ENCODE peak calls at places on chromosomes 2 and 18, in ten cellular contexts. One of them, this sample, is unnamed.
A peak's percentile ranks its signal among the peaks of the same experiment; 100 is the strongest.

GRCh38 chr2:146579154-146579930 is 1265.5 kb upstream of the ACVR2A start:
- DNase-seq in G401: no peak
- DNase-seq in activated T-helper 1 cell treated with anti-CD3 and anti-CD28 coated beads, Interleukin-2, amount 50 U/mL, for 16 hours: no peak
- DNase-seq in body of pancreas: no peak
- DNase-seq in HTR-8/SVneo: peak; percentile 62
- DNase-seq in mesothelial cell of epicardium: no peak
- DNase-seq in astrocyte of the spinal cord: peak; percentile 68
- DNase-seq in activated gamma-delta T cell: no peak
- DNase-seq in NCI-H2171 treated with DMSO at 0.1 percent for 48 hours: peak; percentile 18
- DNase-seq in non-pigmented ciliary epithelial cell: peak; percentile 67
- DNase-seq in this sample: no peak

GRCh38 chr2:228678110-228678509 is 496.6 kb upstream of the SPHKAP start:
- DNase-seq in G401: no peak
- DNase-seq in activated T-helper 1 cell treated with anti-CD3 and anti-CD28 coated beads, Interleukin-2, amount 50 U/mL, for 16 hours: no peak
- DNase-seq in body of pancreas: no peak
- DNase-seq in HTR-8/SVneo: no peak
- DNase-seq in mesothelial cell of epicardium: no peak
- DNase-seq in astrocyte of the spinal cord: no peak
- DNase-seq in activated gamma-delta T cell: no peak
- DNase-seq in NCI-H2171 treated with DMSO at 0.1 percent for 48 hours: no peak
- DNase-seq in non-pigmented ciliary epithelial cell: no peak
- DNase-seq in this sample: no peak

GRCh38 chr2:128501700-128502099 is 183.0 kb upstream of the HS6ST1 start:
- DNase-seq in G401: no peak
- DNase-seq in activated T-helper 1 cell treated with anti-CD3 and anti-CD28 coated beads, Interleukin-2, amount 50 U/mL, for 16 hours: no peak
- DNase-seq in body of pancreas: no peak
- DNase-seq in HTR-8/SVneo: no peak
- DNase-seq in mesothelial cell of epicardium: no peak
- DNase-seq in astrocyte of the spinal cord: no peak
- DNase-seq in activated gamma-delta T cell: no peak
- DNase-seq in NCI-H2171 treated with DMSO at 0.1 percent for 48 hours: no peak
- DNase-seq in non-pigmented ciliary epithelial cell: no peak
- DNase-seq in this sample: no peak

GRCh38 chr18:9469700-9470099 is 5.6 kb upstream of the RALBP1 start:
- DNase-seq in G401: no peak
- DNase-seq in activated T-helper 1 cell treated with anti-CD3 and anti-CD28 coated beads, Interleukin-2, amount 50 U/mL, for 16 hours: no peak
- DNase-seq in body of pancreas: no peak
- DNase-seq in HTR-8/SVneo: no peak
- DNase-seq in mesothelial cell of epicardium: no peak
- DNase-seq in astrocyte of the spinal cord: no peak
- DNase-seq in activated gamma-delta T cell: no peak
- DNase-seq in NCI-H2171 treated with DMSO at 0.1 percent for 48 hours: no peak
- DNase-seq in non-pigmented ciliary epithelial cell: no peak
- DNase-seq in this sample: no peak

GRCh38 chr18:2540575-2540974 is 30.7 kb downstream of the METTL4 start:
- DNase-seq in G401: no peak
- DNase-seq in activated T-helper 1 cell treated with anti-CD3 and anti-CD28 coated beads, Interleukin-2, amount 50 U/mL, for 16 hours: no peak
- DNase-seq in body of pancreas: no peak
- DNase-seq in HTR-8/SVneo: no peak
- DNase-seq in mesothelial cell of epicardium: no peak
- DNase-seq in astrocyte of the spinal cord: no peak
- DNase-seq in activated gamma-delta T cell: no peak
- DNase-seq in NCI-H2171 treated with DMSO at 0.1 percent for 48 hours: peak; percentile 94
- DNase-seq in non-pigmented ciliary epithelial cell: no peak
- DNase-seq in this sample: no peak

GRCh38 chr2:81692566-81692965 is 1388.0 kb upstream of the LRRTM1 start:
- DNase-seq in G401: no peak
- DNase-seq in activated T-helper 1 cell treated with anti-CD3 and anti-CD28 coated beads, Interleukin-2, amount 50 U/mL, for 16 hours: no peak
- DNase-seq in body of pancreas: no peak
- DNase-seq in HTR-8/SVneo: no peak
- DNase-seq in mesothelial cell of epicardium: no peak
- DNase-seq in astrocyte of the spinal cord: no peak
- DNase-seq in activated gamma-delta T cell: no peak
- DNase-seq in NCI-H2171 treated with DMSO at 0.1 percent for 48 hours: no peak
- DNase-seq in non-pigmented ciliary epithelial cell: no peak
- DNase-seq in this sample: no peak

GRCh38 chr2:74399785-74400184 is 19.7 kb upstream of the DCTN1 start:
- DNase-seq in G401: no peak
- DNase-seq in activated T-helper 1 cell treated with anti-CD3 and anti-CD28 coated beads, Interleukin-2, amount 50 U/mL, for 16 hours: no peak
- DNase-seq in body of pancreas: no peak
- DNase-seq in HTR-8/SVneo: peak; percentile 38
- DNase-seq in mesothelial cell of epicardium: no peak
- DNase-seq in astrocyte of the spinal cord: peak; percentile 34
- DNase-seq in activated gamma-delta T cell: no peak
- DNase-seq in NCI-H2171 treated with DMSO at 0.1 percent for 48 hours: no peak
- DNase-seq in non-pigmented ciliary epithelial cell: no peak
- DNase-seq in this sample: no peak

GRCh38 chr2:42844901-42845685 is 52.7 kb upstream of the HAAO start:
- DNase-seq in G401: no peak
- DNase-seq in activated T-helper 1 cell treated with anti-CD3 and anti-CD28 coated beads, Interleukin-2, amount 50 U/mL, for 16 hours: no peak
- DNase-seq in body of pancreas: no peak
- DNase-seq in HTR-8/SVneo: no peak
- DNase-seq in mesothelial cell of epicardium: no peak
- DNase-seq in astrocyte of the spinal cord: no peak
- DNase-seq in activated gamma-delta T cell: no peak
- DNase-seq in NCI-H2171 treated with DMSO at 0.1 percent for 48 hours: no peak
- DNase-seq in non-pigmented ciliary epithelial cell: no peak
- DNase-seq in this sample: peak; percentile 93

GRCh38 chr18:34971313-34971712 is 69.9 kb upstream of the MAPRE2 start:
- DNase-seq in G401: no peak
- DNase-seq in activated T-helper 1 cell treated with anti-CD3 and anti-CD28 coated beads, Interleukin-2, amount 50 U/mL, for 16 hours: no peak
- DNase-seq in body of pancreas: no peak
- DNase-seq in HTR-8/SVneo: no peak
- DNase-seq in mesothelial cell of epicardium: no peak
- DNase-seq in astrocyte of the spinal cord: peak; percentile 23
- DNase-seq in activated gamma-delta T cell: no peak
- DNase-seq in NCI-H2171 treated with DMSO at 0.1 percent for 48 hours: no peak
- DNase-seq in non-pigmented ciliary epithelial cell: no peak
- DNase-seq in this sample: no peak

GRCh38 chr2:168751104-168751768 is 51.2 kb upstream of the NOSTRIN start:
- DNase-seq in G401: no peak
- DNase-seq in activated T-helper 1 cell treated with anti-CD3 and anti-CD28 coated beads, Interleukin-2, amount 50 U/mL, for 16 hours: no peak
- DNase-seq in body of pancreas: no peak
- DNase-seq in HTR-8/SVneo: no peak
- DNase-seq in mesothelial cell of epicardium: no peak
- DNase-seq in astrocyte of the spinal cord: no peak
- DNase-seq in activated gamma-delta T cell: no peak
- DNase-seq in NCI-H2171 treated with DMSO at 0.1 percent for 48 hours: no peak
- DNase-seq in non-pigmented ciliary epithelial cell: no peak
- DNase-seq in this sample: no peak

GRCh38 chr2:134253117-134253704 is 661 bp upstream of the MGAT5 start:
- DNase-seq in G401: no peak
- DNase-seq in activated T-helper 1 cell treated with anti-CD3 and anti-CD28 coated beads, Interleukin-2, amount 50 U/mL, for 16 hours: no peak
- DNase-seq in body of pancreas: no peak
- DNase-seq in HTR-8/SVneo: no peak
- DNase-seq in mesothelial cell of epicardium: no peak
- DNase-seq in astrocyte of the spinal cord: no peak
- DNase-seq in activated gamma-delta T cell: no peak
- DNase-seq in NCI-H2171 treated with DMSO at 0.1 percent for 48 hours: no peak
- DNase-seq in non-pigmented ciliary epithelial cell: no peak
- DNase-seq in this sample: no peak

GRCh38 chr2:160353166-160353565 is 140.4 kb downstream of the RBMS1 start:
- DNase-seq in G401: no peak
- DNase-seq in activated T-helper 1 cell treated with anti-CD3 and anti-CD28 coated beads, Interleukin-2, amount 50 U/mL, for 16 hours: no peak
- DNase-seq in body of pancreas: no peak
- DNase-seq in HTR-8/SVneo: no peak
- DNase-seq in mesothelial cell of epicardium: no peak
- DNase-seq in astrocyte of the spinal cord: no peak
- DNase-seq in activated gamma-delta T cell: no peak
- DNase-seq in NCI-H2171 treated with DMSO at 0.1 percent for 48 hours: no peak
- DNase-seq in non-pigmented ciliary epithelial cell: no peak
- DNase-seq in this sample: no peak

GRCh38 chr2:152950125-152950524 is 231.7 kb downstream of the ARL6IP6 start:
- DNase-seq in G401: no peak
- DNase-seq in activated T-helper 1 cell treated with anti-CD3 and anti-CD28 coated beads, Interleukin-2, amount 50 U/mL, for 16 hours: no peak
- DNase-seq in body of pancreas: no peak
- DNase-seq in HTR-8/SVneo: no peak
- DNase-seq in mesothelial cell of epicardium: peak; percentile 20
- DNase-seq in astrocyte of the spinal cord: peak; percentile 2
- DNase-seq in activated gamma-delta T cell: no peak
- DNase-seq in NCI-H2171 treated with DMSO at 0.1 percent for 48 hours: no peak
- DNase-seq in non-pigmented ciliary epithelial cell: no peak
- DNase-seq in this sample: no peak

GRCh38 chr2:207133493-207133861 is 32.3 kb downstream of the KLF7 start:
- DNase-seq in G401: peak; percentile 98
- DNase-seq in activated T-helper 1 cell treated with anti-CD3 and anti-CD28 coated beads, Interleukin-2, amount 50 U/mL, for 16 hours: no peak
- DNase-seq in body of pancreas: no peak
- DNase-seq in HTR-8/SVneo: no peak
- DNase-seq in mesothelial cell of epicardium: no peak
- DNase-seq in astrocyte of the spinal cord: no peak
- DNase-seq in activated gamma-delta T cell: no peak
- DNase-seq in NCI-H2171 treated with DMSO at 0.1 percent for 48 hours: peak; percentile 96
- DNase-seq in non-pigmented ciliary epithelial cell: no peak
- DNase-seq in this sample: no peak

GRCh38 chr2:205025580-205026240 is 480.4 kb downstream of the PARD3B start:
- DNase-seq in G401: no peak
- DNase-seq in activated T-helper 1 cell treated with anti-CD3 and anti-CD28 coated beads, Interleukin-2, amount 50 U/mL, for 16 hours: no peak
- DNase-seq in body of pancreas: no peak
- DNase-seq in HTR-8/SVneo: no peak
- DNase-seq in mesothelial cell of epicardium: no peak
- DNase-seq in astrocyte of the spinal cord: peak; percentile 3
- DNase-seq in activated gamma-delta T cell: no peak
- DNase-seq in NCI-H2171 treated with DMSO at 0.1 percent for 48 hours: no peak
- DNase-seq in non-pigmented ciliary epithelial cell: no peak
- DNase-seq in this sample: no peak

GRCh38 chr2:22037274-22037673 is 913.5 kb downstream of the TDRD15 start:
- DNase-seq in G401: no peak
- DNase-seq in activated T-helper 1 cell treated with anti-CD3 and anti-CD28 coated beads, Interleukin-2, amount 50 U/mL, for 16 hours: no peak
- DNase-seq in body of pancreas: no peak
- DNase-seq in HTR-8/SVneo: no peak
- DNase-seq in mesothelial cell of epicardium: no peak
- DNase-seq in astrocyte of the spinal cord: no peak
- DNase-seq in activated gamma-delta T cell: no peak
- DNase-seq in NCI-H2171 treated with DMSO at 0.1 percent for 48 hours: no peak
- DNase-seq in non-pigmented ciliary epithelial cell: no peak
- DNase-seq in this sample: no peak

GRCh38 chr2:160417745-160418397 is 75.7 kb downstream of the RBMS1 start:
- DNase-seq in G401: no peak
- DNase-seq in activated T-helper 1 cell treated with anti-CD3 and anti-CD28 coated beads, Interleukin-2, amount 50 U/mL, for 16 hours: no peak
- DNase-seq in body of pancreas: no peak
- DNase-seq in HTR-8/SVneo: peak; percentile 59
- DNase-seq in mesothelial cell of epicardium: no peak
- DNase-seq in astrocyte of the spinal cord: peak; percentile 86
- DNase-seq in activated gamma-delta T cell: no peak
- DNase-seq in NCI-H2171 treated with DMSO at 0.1 percent for 48 hours: no peak
- DNase-seq in non-pigmented ciliary epithelial cell: no peak
- DNase-seq in this sample: peak; percentile 80

GRCh38 chr2:218418717-218419458 is at the start of gene VIL1:
- DNase-seq in G401: no peak
- DNase-seq in activated T-helper 1 cell treated with anti-CD3 and anti-CD28 coated beads, Interleukin-2, amount 50 U/mL, for 16 hours: no peak
- DNase-seq in body of pancreas: peak; percentile 92
- DNase-seq in HTR-8/SVneo: no peak
- DNase-seq in mesothelial cell of epicardium: no peak
- DNase-seq in astrocyte of the spinal cord: no peak
- DNase-seq in activated gamma-delta T cell: no peak
- DNase-seq in NCI-H2171 treated with DMSO at 0.1 percent for 48 hours: peak; percentile 56
- DNase-seq in non-pigmented ciliary epithelial cell: no peak
- DNase-seq in this sample: no peak